ENCODE peak calls at places on chromosomes 11 and 22, in six cellular contexts. K is left ventricle myocardium inferior, H is Panc1, R is psoas muscle, Q is neuronal stem cell, I is PC-9. S is an unnamed sample. For H3K4me1, the result is how much of the 10 kb centered on the place peaks cover.

GRCh38 chr11:43497144-43497543 is 138.4 kb downstream of the TTC17 start:
- DNase-seq in R (no peak), Q (no peak), K (no peak), H (no peak), I (no peak), S (no peak)

GRCh38 chr11:66268953-66269906 is 791 bp downstream of the RAB1B start:
- DNase-seq in Q (no peak), I (peak), K (no peak), R (peak), H (no peak), S (no peak)

GRCh38 chr11:68266936-68267880 is 4.6 kb downstream of the C11orf24 start:
- DNase-seq in R (no peak), I (no peak), K (no peak), Q (no peak), H (no peak), S (no peak)

GRCh38 chr11:90228056-90228455 is 5.2 kb upstream of the CHORDC1 start:
- DNase-seq in R (no peak), I (no peak), H (no peak), K (no peak), Q (no peak), S (no peak)

GRCh38 chr11:48024635-48025071 is 44.3 kb downstream of the PTPRJ start:
- DNase-seq in Q (no peak), K (no peak), H (no peak), R (peak), I (no peak), S (no peak)

GRCh38 chr11:64084962-64085710 is 49.4 kb downstream of the FLRT1 start:
- DNase-seq in R (no peak), H (no peak), K (no peak), I (no peak), Q (no peak), S (no peak)

GRCh38 chr11:121889931-121890330 is 226.1 kb downstream of the BLID start:
- DNase-seq in I (no peak), Q (no peak), R (no peak), H (no peak), K (no peak), S (no peak)

GRCh38 chr22:42905702-42906183 is 48.7 kb upstream of the ARFGAP3 start:
- DNase-seq in I (no peak), H (no peak), R (peak), K (peak), Q (no peak), S (peak)

GRCh38 chr11:57800444-57801184 is 39.0 kb downstream of the CTNND1 start:
- DNase-seq in K (no peak), I (peak), H (peak), R (no peak), Q (peak), S (no peak)

GRCh38 chr11:109996060-109996459 is 97.1 kb upstream of the ZC3H12C start:
- DNase-seq in K (no peak), Q (no peak), H (no peak), R (no peak), I (no peak), S (no peak)

GRCh38 chr11:110000858-110001257 is 92.3 kb upstream of the ZC3H12C start:
- DNase-seq in Q (no peak), I (no peak), H (no peak), R (no peak), K (no peak), S (no peak)

GRCh38 chr11:110003426-110003825 is 89.8 kb upstream of the ZC3H12C start:
- DNase-seq in I (no peak), H (no peak), Q (no peak), K (no peak), R (no peak), S (no peak)

GRCh38 chr11:109998921-109999320 is 94.3 kb upstream of the ZC3H12C start:
- DNase-seq in R (no peak), K (no peak), H (no peak), Q (no peak), I (no peak), S (no peak)

DNA sequence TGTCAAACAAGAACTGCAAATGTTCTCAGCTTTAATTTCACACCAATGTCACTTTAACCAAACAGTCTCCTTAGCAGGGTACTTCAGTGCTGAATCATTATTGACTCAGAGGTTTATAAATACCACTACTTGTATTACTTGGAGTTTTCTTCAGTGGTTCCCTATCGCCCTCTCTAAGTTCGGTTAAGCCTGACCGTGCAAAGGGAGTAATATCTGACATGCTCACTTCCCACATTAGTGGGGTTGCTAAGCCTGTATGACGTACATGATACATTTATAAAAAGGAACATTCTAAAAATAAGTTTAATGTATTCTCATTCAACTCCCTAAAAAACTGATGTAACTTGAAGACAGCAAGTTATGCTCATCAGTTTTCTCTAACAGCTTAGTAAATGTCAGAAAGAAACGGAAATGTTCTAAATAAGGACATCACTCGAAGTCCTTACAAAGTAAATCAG is 93.1 kb upstream of the ZC3H12C start:
- DNase-seq in H (peak), K (no peak), I (no peak), R (no peak), Q (no peak), S (no peak)
- H3K27ac ChIP-seq in H (no peak), K (no peak), I (peak), R (peak), Q (no peak), S (no peak)

GRCh38 chr11:86039094-86039493 is 29.8 kb downstream of the PICALM start:
- DNase-seq in H (no peak), K (no peak), I (no peak), Q (no peak), R (no peak), S (no peak)
- H3K4me1 ChIP-seq in H (under half), K (half or more), I (under half), Q (under half), R (half or more), S (half or more)

DNA sequence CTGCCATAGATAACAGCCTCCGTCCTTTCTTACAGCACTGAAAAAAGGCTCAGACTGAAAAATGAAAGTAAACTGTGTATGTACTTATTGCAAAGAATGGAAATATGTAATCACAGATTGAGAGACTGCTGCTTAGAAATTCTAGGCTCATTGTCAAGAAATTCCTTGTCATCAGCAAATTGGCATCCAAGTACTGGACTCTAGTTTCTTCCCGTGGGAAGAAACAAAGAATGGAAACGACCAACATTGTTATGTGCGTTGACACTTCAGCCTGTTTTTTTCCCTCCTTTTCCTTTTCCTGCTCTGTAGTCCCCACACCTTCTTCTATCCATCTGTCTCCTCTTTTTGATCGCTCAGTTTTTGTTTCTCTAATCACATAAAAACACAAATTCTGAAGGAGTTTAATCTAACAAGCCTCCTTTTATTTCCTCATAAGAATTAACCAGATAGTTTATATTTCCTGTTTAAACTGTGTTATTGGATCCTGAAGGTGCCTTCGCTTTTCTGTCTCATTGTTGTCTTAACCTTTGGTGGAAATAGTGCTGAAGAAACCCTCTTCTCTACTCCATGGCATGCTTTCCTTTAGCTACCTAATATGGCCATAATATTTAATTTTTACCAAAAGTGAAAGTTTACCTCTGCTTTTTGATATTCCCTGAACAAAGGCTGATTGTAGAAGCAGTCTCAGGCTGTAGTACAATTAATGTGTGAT is 20.0 kb upstream of the CASP12 start:
- DNase-seq in H (peak), R (no peak), Q (no peak), I (peak), K (no peak), S (no peak)
- H3K27ac ChIP-seq in H (no peak), R (peak), Q (no peak), I (no peak), K (peak), S (peak)

DNA sequence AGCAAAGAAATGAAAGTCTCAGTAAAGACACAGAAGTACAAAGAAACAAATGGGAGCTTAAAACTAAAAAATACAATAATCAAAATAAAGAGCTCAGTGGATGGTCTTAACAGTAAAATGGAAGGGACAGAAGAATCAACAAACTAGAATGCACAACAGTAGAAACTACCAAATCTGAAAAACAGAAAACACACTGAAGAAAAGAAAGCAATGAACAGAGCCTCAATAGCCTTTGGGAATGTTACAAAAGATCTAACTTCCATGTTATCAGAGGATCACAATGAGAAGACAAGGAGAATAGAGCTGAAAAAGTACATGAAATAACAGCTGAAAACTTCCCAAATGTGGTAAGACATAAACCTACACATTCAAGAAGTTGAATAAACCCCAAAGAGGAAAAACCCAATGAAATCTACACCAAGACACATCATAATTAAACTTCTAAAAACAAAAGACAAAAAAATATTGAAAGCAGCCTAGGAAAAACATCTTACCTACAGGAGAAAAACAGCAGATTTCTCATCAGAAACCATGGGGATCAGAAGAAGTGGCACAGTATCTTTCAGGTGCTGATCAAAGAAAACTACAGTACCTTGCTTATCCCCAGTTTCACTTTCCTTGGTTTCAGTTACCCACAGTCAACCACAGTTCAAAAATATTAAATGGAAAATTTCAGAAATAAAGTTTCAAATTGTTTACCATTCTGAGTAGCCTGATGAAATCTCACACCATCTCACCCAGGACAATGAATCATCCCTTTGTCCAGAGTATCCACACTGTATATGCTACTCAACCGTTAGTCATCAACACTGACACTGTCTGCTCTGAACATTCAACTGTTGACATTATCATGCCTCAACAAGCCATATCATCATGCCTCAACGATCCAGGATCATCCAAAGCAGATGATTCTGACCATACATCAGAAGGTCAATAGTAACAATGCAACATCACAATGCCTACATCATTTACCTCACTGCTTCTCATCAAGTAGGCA is 22.2 kb downstream of the RRAS2 start:
- DNase-seq in H (peak), I (no peak), R (no peak), K (no peak), Q (no peak), S (no peak)
- H3K4me1 ChIP-seq in H (under half), I (under half), R (under half), K (under half), Q (under half), S (under half)

S was measured in lower lobe of right lung.